ENCODE peak calls at places on chromosomes 16 and 17, in seven cellular contexts. One of them, this sample, is unnamed.
A peak's percentile ranks its signal among the peaks of the same experiment; 100 is the strongest.

GRCh38 chr16:34078697-34079096 is 619.3 kb downstream of the TP53TG3F start:
- DNase-seq in AG09309: no peak
- DNase-seq in head of caudate nucleus: no peak
- DNase-seq in GM12891: no peak
- DNase-seq in aorta: no peak
- DNase-seq in kidney tubule cell: no peak
- DNase-seq in natural killer cell treated with Interleukin-12 subunit alpha and Interleukin-12 subunit beta and Interleukin-15 and Interleukin-18, amount 100 ng/mL, for 72 hours: no peak
- DNase-seq in this sample: no peak

GRCh38 chr17:77035526-77035925 is 105.2 kb upstream of the SEC14L1 start:
- DNase-seq in aorta: no peak
- DNase-seq in head of caudate nucleus: no peak
- DNase-seq in natural killer cell treated with Interleukin-12 subunit alpha and Interleukin-12 subunit beta and Interleukin-15 and Interleukin-18, amount 100 ng/mL, for 72 hours: peak; percentile 44
- DNase-seq in kidney tubule cell: no peak
- DNase-seq in GM12891: no peak
- DNase-seq in AG09309: no peak
- DNase-seq in this sample: no peak

GRCh38 chr16:11675561-11676511 is 7.6 kb downstream of the SNN start:
- DNase-seq in head of caudate nucleus: peak; percentile 63
- DNase-seq in GM12891: no peak
- DNase-seq in kidney tubule cell: peak; percentile 86
- DNase-seq in natural killer cell treated with Interleukin-12 subunit alpha and Interleukin-12 subunit beta and Interleukin-15 and Interleukin-18, amount 100 ng/mL, for 72 hours: no peak
- DNase-seq in aorta: no peak
- DNase-seq in AG09309: no peak
- DNase-seq in this sample: no peak

GRCh38 chr17:63694229-63694973 is 5.5 kb downstream of the LIMD2 start:
- DNase-seq in GM12891: no peak
- DNase-seq in AG09309: no peak
- DNase-seq in kidney tubule cell: no peak
- DNase-seq in head of caudate nucleus: no peak
- DNase-seq in natural killer cell treated with Interleukin-12 subunit alpha and Interleukin-12 subunit beta and Interleukin-15 and Interleukin-18, amount 100 ng/mL, for 72 hours: no peak
- DNase-seq in aorta: no peak
- DNase-seq in this sample: no peak

GRCh38 chr17:57604771-57605733 is 140.0 kb downstream of the CCDC182 start:
- DNase-seq in kidney tubule cell: peak; percentile 48
- DNase-seq in GM12891: peak; percentile 46
- DNase-seq in aorta: peak; percentile 75
- DNase-seq in head of caudate nucleus: peak; percentile 51
- DNase-seq in AG09309: no peak
- DNase-seq in natural killer cell treated with Interleukin-12 subunit alpha and Interleukin-12 subunit beta and Interleukin-15 and Interleukin-18, amount 100 ng/mL, for 72 hours: no peak
- DNase-seq in this sample: peak; percentile 71

GRCh38 chr17:57555636-57556175 is 189.4 kb downstream of the CCDC182 start:
- DNase-seq in head of caudate nucleus: no peak
- DNase-seq in kidney tubule cell: no peak
- DNase-seq in natural killer cell treated with Interleukin-12 subunit alpha and Interleukin-12 subunit beta and Interleukin-15 and Interleukin-18, amount 100 ng/mL, for 72 hours: no peak
- DNase-seq in aorta: no peak
- DNase-seq in GM12891: no peak
- DNase-seq in AG09309: no peak
- DNase-seq in this sample: no peak

GRCh38 chr17:44124118-44124438 is 637 bp upstream of the HDAC5 start:
- DNase-seq in aorta: no peak
- DNase-seq in GM12891: no peak
- DNase-seq in AG09309: no peak
- DNase-seq in kidney tubule cell: no peak
- DNase-seq in head of caudate nucleus: no peak
- DNase-seq in natural killer cell treated with Interleukin-12 subunit alpha and Interleukin-12 subunit beta and Interleukin-15 and Interleukin-18, amount 100 ng/mL, for 72 hours: no peak
- DNase-seq in this sample: no peak

GRCh38 chr17:63850401-63850800 is 7.9 kb upstream of the SMARCD2 start:
- DNase-seq in kidney tubule cell: no peak
- DNase-seq in head of caudate nucleus: no peak
- DNase-seq in GM12891: no peak
- DNase-seq in aorta: no peak
- DNase-seq in natural killer cell treated with Interleukin-12 subunit alpha and Interleukin-12 subunit beta and Interleukin-15 and Interleukin-18, amount 100 ng/mL, for 72 hours: no peak
- DNase-seq in AG09309: no peak
- DNase-seq in this sample: no peak

GRCh38 chr17:78492116-78492799 is 84.9 kb downstream of the DNAH17 start:
- DNase-seq in natural killer cell treated with Interleukin-12 subunit alpha and Interleukin-12 subunit beta and Interleukin-15 and Interleukin-18, amount 100 ng/mL, for 72 hours: no peak
- DNase-seq in AG09309: no peak
- DNase-seq in aorta: no peak
- DNase-seq in head of caudate nucleus: no peak
- DNase-seq in kidney tubule cell: no peak
- DNase-seq in GM12891: no peak
- DNase-seq in this sample: no peak

GRCh38 chr16:27803775-27804549 is 254.0 kb downstream of the KATNIP start:
- DNase-seq in kidney tubule cell: no peak
- DNase-seq in head of caudate nucleus: no peak
- DNase-seq in GM12891: no peak
- DNase-seq in AG09309: no peak
- DNase-seq in aorta: no peak
- DNase-seq in natural killer cell treated with Interleukin-12 subunit alpha and Interleukin-12 subunit beta and Interleukin-15 and Interleukin-18, amount 100 ng/mL, for 72 hours: peak; percentile 15
- DNase-seq in this sample: no peak

GRCh38 chr16:60077791-60078280 is 1343.7 kb upstream of the GOT2 start:
- DNase-seq in AG09309: no peak
- DNase-seq in kidney tubule cell: no peak
- DNase-seq in natural killer cell treated with Interleukin-12 subunit alpha and Interleukin-12 subunit beta and Interleukin-15 and Interleukin-18, amount 100 ng/mL, for 72 hours: no peak
- DNase-seq in aorta: no peak
- DNase-seq in head of caudate nucleus: no peak
- DNase-seq in GM12891: no peak
- DNase-seq in this sample: no peak

GRCh38 chr17:35416659-35417058 is 15.6 kb downstream of the SLFN12 start:
- DNase-seq in aorta: no peak
- DNase-seq in kidney tubule cell: no peak
- DNase-seq in natural killer cell treated with Interleukin-12 subunit alpha and Interleukin-12 subunit beta and Interleukin-15 and Interleukin-18, amount 100 ng/mL, for 72 hours: no peak
- DNase-seq in GM12891: no peak
- DNase-seq in AG09309: no peak
- DNase-seq in head of caudate nucleus: no peak
- DNase-seq in this sample: no peak

GRCh38 chr17:79065105-79065670 is 9.4 kb upstream of the ENGASE start:
- DNase-seq in kidney tubule cell: peak; percentile 23
- DNase-seq in head of caudate nucleus: peak; percentile 56
- DNase-seq in GM12891: no peak
- DNase-seq in aorta: peak; percentile 57
- DNase-seq in AG09309: no peak
- DNase-seq in natural killer cell treated with Interleukin-12 subunit alpha and Interleukin-12 subunit beta and Interleukin-15 and Interleukin-18, amount 100 ng/mL, for 72 hours: peak; percentile 71
- DNase-seq in this sample: peak; percentile 50

GRCh38 chr17:72710834-72711233 is 381.7 kb downstream of the SLC39A11 start:
- DNase-seq in aorta: no peak
- DNase-seq in GM12891: no peak
- DNase-seq in kidney tubule cell: no peak
- DNase-seq in AG09309: no peak
- DNase-seq in head of caudate nucleus: no peak
- DNase-seq in natural killer cell treated with Interleukin-12 subunit alpha and Interleukin-12 subunit beta and Interleukin-15 and Interleukin-18, amount 100 ng/mL, for 72 hours: peak; percentile 26
- DNase-seq in this sample: no peak

GRCh38 chr17:48568499-48569259 is 9.5 kb downstream of the HOXB4 start:
- DNase-seq in kidney tubule cell: no peak
- DNase-seq in GM12891: no peak
- DNase-seq in natural killer cell treated with Interleukin-12 subunit alpha and Interleukin-12 subunit beta and Interleukin-15 and Interleukin-18, amount 100 ng/mL, for 72 hours: no peak
- DNase-seq in head of caudate nucleus: no peak
- DNase-seq in aorta: no peak
- DNase-seq in AG09309: no peak
- DNase-seq in this sample: no peak

GRCh38 chr16:2782583-2783351 is 4.6 kb downstream of the PRSS33 start:
- DNase-seq in aorta: peak; percentile 30
- DNase-seq in natural killer cell treated with Interleukin-12 subunit alpha and Interleukin-12 subunit beta and Interleukin-15 and Interleukin-18, amount 100 ng/mL, for 72 hours: no peak
- DNase-seq in head of caudate nucleus: no peak
- DNase-seq in GM12891: no peak
- DNase-seq in AG09309: no peak
- DNase-seq in kidney tubule cell: no peak
- DNase-seq in this sample: no peak

GRCh38 chr17:17693253-17693954 is 12.1 kb downstream of the RAI1 start:
- DNase-seq in head of caudate nucleus: peak; percentile 63
- DNase-seq in kidney tubule cell: peak; percentile 38
- DNase-seq in AG09309: no peak
- DNase-seq in natural killer cell treated with Interleukin-12 subunit alpha and Interleukin-12 subunit beta and Interleukin-15 and Interleukin-18, amount 100 ng/mL, for 72 hours: no peak
- DNase-seq in aorta: peak; percentile 82
- DNase-seq in GM12891: no peak
- DNase-seq in this sample: no peak

GRCh38 chr17:40095944-40096791 is 4.2 kb downstream of the NR1D1 start:
- DNase-seq in aorta: peak; percentile 75
- DNase-seq in head of caudate nucleus: peak; percentile 38
- DNase-seq in AG09309: no peak
- DNase-seq in natural killer cell treated with Interleukin-12 subunit alpha and Interleukin-12 subunit beta and Interleukin-15 and Interleukin-18, amount 100 ng/mL, for 72 hours: peak; percentile 97
- DNase-seq in kidney tubule cell: peak; percentile 35
- DNase-seq in GM12891: peak; percentile 97
- DNase-seq in this sample: peak; percentile 95

GRCh38 chr17:76432712-76433336 is 20.1 kb downstream of the UBE2O start:
- DNase-seq in kidney tubule cell: no peak
- DNase-seq in natural killer cell treated with Interleukin-12 subunit alpha and Interleukin-12 subunit beta and Interleukin-15 and Interleukin-18, amount 100 ng/mL, for 72 hours: no peak
- DNase-seq in head of caudate nucleus: no peak
- DNase-seq in aorta: no peak
- DNase-seq in AG09309: no peak
- DNase-seq in GM12891: no peak
- DNase-seq in this sample: no peak

GRCh38 chr17:21458036-21458435 is 81.9 kb downstream of the KCNJ12 start:
- DNase-seq in aorta: no peak
- DNase-seq in GM12891: no peak
- DNase-seq in natural killer cell treated with Interleukin-12 subunit alpha and Interleukin-12 subunit beta and Interleukin-15 and Interleukin-18, amount 100 ng/mL, for 72 hours: no peak
- DNase-seq in head of caudate nucleus: no peak
- DNase-seq in AG09309: no peak
- DNase-seq in kidney tubule cell: no peak
- DNase-seq in this sample: no peak

GRCh38 chr17:19364699-19365498 is 2.4 kb upstream of the B9D1 start:
- DNase-seq in kidney tubule cell: no peak
- DNase-seq in GM12891: no peak
- DNase-seq in aorta: peak; percentile 40
- DNase-seq in head of caudate nucleus: no peak
- DNase-seq in AG09309: no peak
- DNase-seq in natural killer cell treated with Interleukin-12 subunit alpha and Interleukin-12 subunit beta and Interleukin-15 and Interleukin-18, amount 100 ng/mL, for 72 hours: peak; percentile 54
- DNase-seq in this sample: no peak

GRCh38 chr16:56411123-56411522 is 14.2 kb downstream of the AMFR start:
- DNase-seq in AG09309: no peak
- DNase-seq in kidney tubule cell: no peak
- DNase-seq in head of caudate nucleus: no peak
- DNase-seq in GM12891: no peak
- DNase-seq in natural killer cell treated with Interleukin-12 subunit alpha and Interleukin-12 subunit beta and Interleukin-15 and Interleukin-18, amount 100 ng/mL, for 72 hours: no peak
- DNase-seq in aorta: no peak
- DNase-seq in this sample: no peak

GRCh38 chr17:46197526-46197925 is 4.3 kb upstream of the KANSL1 start:
- DNase-seq in head of caudate nucleus: no peak
- DNase-seq in GM12891: no peak
- DNase-seq in kidney tubule cell: no peak
- DNase-seq in aorta: no peak
- DNase-seq in AG09309: no peak
- DNase-seq in natural killer cell treated with Interleukin-12 subunit alpha and Interleukin-12 subunit beta and Interleukin-15 and Interleukin-18, amount 100 ng/mL, for 72 hours: no peak
- DNase-seq in this sample: no peak

GRCh38 chr17:81491761-81492160 is 20.8 kb downstream of the ACTG1 start:
- DNase-seq in head of caudate nucleus: no peak
- DNase-seq in kidney tubule cell: no peak
- DNase-seq in natural killer cell treated with Interleukin-12 subunit alpha and Interleukin-12 subunit beta and Interleukin-15 and Interleukin-18, amount 100 ng/mL, for 72 hours: no peak
- DNase-seq in aorta: no peak
- DNase-seq in GM12891: no peak
- DNase-seq in AG09309: no peak
- DNase-seq in this sample: no peak

GRCh38 chr16:20901441-20902112 is 1.0 kb downstream of the LYRM1 start:
- DNase-seq in kidney tubule cell: peak; percentile 85
- DNase-seq in AG09309: no peak
- DNase-seq in aorta: peak; percentile 80
- DNase-seq in head of caudate nucleus: peak; percentile 34
- DNase-seq in natural killer cell treated with Interleukin-12 subunit alpha and Interleukin-12 subunit beta and Interleukin-15 and Interleukin-18, amount 100 ng/mL, for 72 hours: peak; percentile 62
- DNase-seq in GM12891: no peak
- DNase-seq in this sample: peak; percentile 47

GRCh38 chr16:80988756-80989155 is 17.9 kb downstream of the CMC2 start:
- DNase-seq in aorta: no peak
- DNase-seq in AG09309: no peak
- DNase-seq in kidney tubule cell: no peak
- DNase-seq in head of caudate nucleus: no peak
- DNase-seq in GM12891: no peak
- DNase-seq in natural killer cell treated with Interleukin-12 subunit alpha and Interleukin-12 subunit beta and Interleukin-15 and Interleukin-18, amount 100 ng/mL, for 72 hours: no peak
- DNase-seq in this sample: no peak

GRCh38 chr16:22641030-22641671 is 130.5 kb downstream of the NPIPB5 start:
- DNase-seq in GM12891: no peak
- DNase-seq in natural killer cell treated with Interleukin-12 subunit alpha and Interleukin-12 subunit beta and Interleukin-15 and Interleukin-18, amount 100 ng/mL, for 72 hours: no peak
- DNase-seq in kidney tubule cell: peak; percentile 36
- DNase-seq in aorta: no peak
- DNase-seq in AG09309: no peak
- DNase-seq in head of caudate nucleus: no peak
- DNase-seq in this sample: no peak

GRCh38 chr17:40458001-40458791 is 14.9 kb downstream of the IGFBP4 start:
- DNase-seq in head of caudate nucleus: no peak
- DNase-seq in GM12891: no peak
- DNase-seq in AG09309: peak; percentile 83
- DNase-seq in kidney tubule cell: peak; percentile 82
- DNase-seq in natural killer cell treated with Interleukin-12 subunit alpha and Interleukin-12 subunit beta and Interleukin-15 and Interleukin-18, amount 100 ng/mL, for 72 hours: no peak
- DNase-seq in aorta: no peak
- DNase-seq in this sample: no peak

GRCh38 chr17:38844261-38844757 is 9.2 kb downstream of the RPL23 start:
- DNase-seq in natural killer cell treated with Interleukin-12 subunit alpha and Interleukin-12 subunit beta and Interleukin-15 and Interleukin-18, amount 100 ng/mL, for 72 hours: no peak
- DNase-seq in head of caudate nucleus: no peak
- DNase-seq in GM12891: no peak
- DNase-seq in aorta: no peak
- DNase-seq in kidney tubule cell: no peak
- DNase-seq in AG09309: no peak
- DNase-seq in this sample: no peak

GRCh38 chr17:78883533-78884131 is 19.4 kb downstream of the CEP295NL start:
- DNase-seq in AG09309: peak; percentile 82
- DNase-seq in head of caudate nucleus: peak; percentile 87
- DNase-seq in aorta: peak; percentile 90
- DNase-seq in kidney tubule cell: peak; percentile 92
- DNase-seq in natural killer cell treated with Interleukin-12 subunit alpha and Interleukin-12 subunit beta and Interleukin-15 and Interleukin-18, amount 100 ng/mL, for 72 hours: no peak
- DNase-seq in GM12891: no peak
- DNase-seq in this sample: no peak